ENCODE peak calls at places on chromosomes 11 and 22, in five cellular contexts. T is naive thymus-derived CD4-positive, alpha-beta T cell; X is cardiac fibroblast; J is cardiac muscle cell; U is heart right ventricle. S is an unnamed sample.

GRCh38 chr11:34192481-34193401 is 87.3 kb downstream of the NAT10 start:
- DNase-seq in T (no peak), X (peak), J (peak), U (peak), S (no peak)

GRCh38 chr11:118980191-118980881 is 8.8 kb downstream of the FOXR1 start:
- DNase-seq in T (no peak), X (peak), J (peak), U (peak), S (no peak)

GRCh38 chr11:69157156-69157821 is 1.6 kb downstream of the SMIM38 start:
- DNase-seq in T (no peak), X (peak), J (peak), U (peak), S (no peak)

GRCh38 chr11:109026891-109027489 is 362.1 kb downstream of the DDX10 start:
- DNase-seq in T (no peak), X (peak), J (no peak), U (no peak), S (no peak)

GRCh38 chr11:24900524-24900923 is 403.7 kb downstream of the LUZP2 start:
- DNase-seq in T (no peak), X (no peak), J (no peak), U (no peak), S (no peak)

GRCh38 chr11:23320131-23320530 is 459.9 kb upstream of the CCDC179 start:
- DNase-seq in T (no peak), X (no peak), J (no peak), U (no peak), S (no peak)

GRCh38 chr11:47536925-47537324 is 16.0 kb downstream of the CELF1 start:
- DNase-seq in T (no peak), X (no peak), J (no peak), U (no peak), S (no peak)

GRCh38 chr22:48883211-48883960 is 944.3 kb downstream of the BRD1 start:
- DNase-seq in T (no peak), X (no peak), J (no peak), U (no peak), S (peak)

GRCh38 chr22:41927813-41928212 is 1.2 kb upstream of the TNFRSF13C start:
- DNase-seq in T (no peak), X (no peak), J (no peak), U (no peak), S (no peak)

GRCh38 chr11:24226606-24227005 is 270.2 kb upstream of the LUZP2 start:
- DNase-seq in T (no peak), X (no peak), J (no peak), U (no peak), S (no peak)

GRCh38 chr11:74696488-74696887 is 34.7 kb downstream of the CHRDL2 start:
- DNase-seq in T (no peak), X (no peak), J (peak), U (no peak), S (no peak)

GRCh38 chr22:46219650-46220049 is 30.4 kb downstream of the CDPF1 start:
- DNase-seq in T (peak), X (no peak), J (no peak), U (no peak), S (peak)

GRCh38 chr11:22787565-22788162 is 41.9 kb downstream of the SVIP start:
- DNase-seq in T (peak), X (peak), J (peak), U (no peak), S (no peak)

GRCh38 chr11:69160296-69161116 is 4.8 kb downstream of the SMIM38 start:
- DNase-seq in T (no peak), X (no peak), J (no peak), U (no peak), S (no peak)

GRCh38 chr11:92969634-92970347 is at the start of gene MTNR1B:
- DNase-seq in T (no peak), X (no peak), J (no peak), U (no peak), S (no peak)

GRCh38 chr11:92024788-92025187 is 199.8 kb upstream of the FAT3 start:
- DNase-seq in T (no peak), X (no peak), J (no peak), U (no peak), S (no peak)

GRCh38 chr11:104858882-104859735 is 39.2 kb downstream of the CASP12 start:
- DNase-seq in T (no peak), X (no peak), J (no peak), U (no peak), S (no peak)

GRCh38 chr11:72039108-72039850 is 40.6 kb downstream of the IL18BP start:
- DNase-seq in T (no peak), X (peak), J (peak), U (peak), S (peak)
- H3K4me3 ChIP-seq in T (peak), X (peak), J (peak), U (peak), S (peak)

DNA sequence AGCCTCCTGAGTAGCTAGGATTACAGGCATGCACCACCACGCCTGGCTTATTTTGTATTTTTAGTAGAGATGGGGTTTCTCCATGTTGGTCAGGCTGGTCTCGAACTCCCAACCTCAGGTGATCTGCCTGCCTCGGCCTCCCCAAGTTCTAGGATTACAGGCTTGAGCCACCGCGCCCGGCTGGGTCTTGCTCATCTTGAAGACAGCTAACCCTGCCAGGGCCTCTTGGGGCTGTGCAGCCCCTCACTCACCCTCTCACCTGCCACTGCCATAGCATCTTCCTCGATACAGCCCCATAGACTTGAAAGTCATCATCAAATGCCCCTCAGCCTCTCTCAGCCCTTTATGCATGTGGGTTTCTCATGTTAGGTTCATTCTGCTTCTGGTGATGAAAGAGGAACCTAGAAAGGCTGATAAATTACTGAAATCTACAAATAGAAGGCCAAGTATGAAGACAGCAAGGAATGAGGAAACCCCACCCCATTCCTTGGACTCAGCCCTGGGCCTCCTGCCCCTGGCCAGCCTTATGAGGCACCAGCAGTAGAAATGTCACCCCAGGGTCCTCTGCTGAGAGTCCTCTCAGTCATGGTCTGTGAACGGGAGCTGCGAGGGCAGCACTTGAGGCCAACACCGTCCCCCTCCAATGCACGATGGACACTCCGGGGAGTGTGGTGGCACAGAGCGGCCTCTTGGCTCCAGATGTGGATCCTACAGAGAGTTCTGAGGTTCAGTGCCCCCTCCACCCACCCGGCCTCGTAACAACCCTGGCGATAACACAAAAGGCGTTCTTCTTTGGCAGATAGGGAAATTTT is 24.8 kb downstream of the SCGB1A1 start:
- DNase-seq in T (no peak), X (no peak), J (peak), U (no peak), S (peak)
- H3K4me3 ChIP-seq in T (no peak), X (peak), J (no peak), U (peak), S (peak)

GRCh38 chr22:50676211-50676636 is 3.6 kb downstream of the SHANK3 start:
- DNase-seq in T (no peak), X (no peak), J (no peak), U (no peak), S (peak)

GRCh38 chr22:50674606-50675552 is 2.3 kb downstream of the SHANK3 start:
- DNase-seq in T (peak), X (no peak), J (peak), U (no peak), S (peak)

GRCh38 chr22:50674127-50674493 is 1.5 kb downstream of the SHANK3 start:
- DNase-seq in T (no peak), X (no peak), J (no peak), U (no peak), S (no peak)

GRCh38 chr22:50676661-50677492 is 4.3 kb downstream of the SHANK3 start:
- DNase-seq in T (no peak), X (no peak), J (no peak), U (no peak), S (peak)

DNA sequence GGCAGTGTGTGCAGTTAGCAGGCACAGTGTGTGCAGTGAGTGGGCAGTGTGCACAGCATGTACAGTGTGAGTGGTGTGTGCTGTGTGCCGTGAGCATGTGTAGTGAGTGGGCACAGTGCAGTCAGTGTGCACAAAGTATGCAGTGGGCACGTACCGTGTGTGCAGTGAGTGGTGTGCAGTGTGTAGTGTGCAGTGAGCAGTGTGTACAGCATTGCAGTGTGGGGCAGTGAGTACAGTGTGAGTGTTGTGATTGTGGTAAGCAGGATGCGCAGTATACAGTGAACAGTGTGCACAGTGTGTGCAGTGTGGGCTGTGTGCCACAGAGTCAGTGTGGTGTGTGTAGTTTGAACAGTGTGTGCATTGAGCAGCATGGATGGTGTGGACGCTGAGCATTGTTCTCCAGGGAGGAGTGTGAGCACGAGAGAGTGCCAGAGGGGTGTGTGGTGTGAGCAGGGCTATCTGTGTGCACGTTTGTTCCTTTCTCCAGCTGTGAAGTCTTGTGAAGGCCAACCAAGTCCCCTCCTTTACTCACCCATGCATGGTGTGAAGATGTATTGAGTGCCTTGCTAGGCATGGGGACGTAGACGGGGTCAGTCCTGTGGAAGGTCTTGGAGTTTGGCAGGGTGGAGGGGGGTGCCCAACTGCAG is 3.1 kb downstream of the SHANK3 start:
- DNase-seq in T (no peak), X (no peak), J (no peak), U (no peak), S (no peak)
- H3K4me3 ChIP-seq in T (no peak), X (peak), J (no peak), U (peak), S (peak)

GRCh38 chr22:23094260-23094659 is 23.9 kb downstream of the GNAZ start:
- DNase-seq in T (no peak), X (no peak), J (no peak), U (no peak), S (no peak)
- H3K4me3 ChIP-seq in T (no peak), X (no peak), J (no peak), U (no peak), S (no peak)

GRCh38 chr11:9460322-9461067 is at the start of gene ZNF143:
- DNase-seq in T (peak), X (peak), J (peak), U (peak), S (peak)

GRCh38 chr11:9462172-9462799 is 1.5 kb downstream of the ZNF143 start:
- DNase-seq in T (no peak), X (peak), J (peak), U (no peak), S (no peak)

GRCh38 chr11:9461760-9462134 is 935 bp downstream of the ZNF143 start:
- DNase-seq in T (peak), X (peak), J (peak), U (no peak), S (no peak)

GRCh38 chr11:9461068-9461759 is 402 bp downstream of the ZNF143 start:
- DNase-seq in T (no peak), X (peak), J (peak), U (peak), S (peak)

DNA sequence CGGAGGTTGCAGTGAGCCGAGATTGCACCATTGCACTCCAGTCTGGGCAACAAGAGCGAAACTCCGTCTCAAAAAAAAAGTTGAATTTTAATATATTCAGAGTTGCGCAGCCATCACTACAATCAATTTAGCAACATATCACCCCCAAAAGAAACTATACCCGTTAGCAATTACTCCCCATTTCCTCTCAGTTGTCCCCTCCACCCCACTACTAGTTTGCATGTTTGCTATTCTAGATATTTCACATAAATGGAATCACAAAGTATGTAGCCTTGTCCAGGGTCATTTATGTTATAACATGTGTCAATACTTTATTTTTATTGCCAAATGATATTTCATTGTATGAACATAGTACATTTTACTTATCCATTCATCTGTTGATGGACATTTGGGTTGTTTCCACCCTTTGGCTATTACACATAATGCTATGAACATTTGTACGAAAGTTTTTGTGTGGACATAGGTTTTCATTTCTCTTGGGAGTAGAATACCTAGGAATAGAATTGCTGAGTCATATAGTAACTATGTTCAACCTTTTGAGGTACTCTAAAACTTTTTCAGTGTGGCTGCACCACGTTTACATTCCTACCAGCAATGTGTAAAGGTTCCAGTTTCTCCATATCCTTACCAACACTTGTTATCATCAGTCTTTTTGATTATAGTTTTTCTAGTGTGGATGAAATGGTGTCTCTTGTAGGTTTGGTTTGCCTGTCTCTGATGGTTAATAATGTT is 2.2 kb downstream of the ZNF143 start:
- DNase-seq in T (no peak), X (peak), J (peak), U (no peak), S (no peak)
- H3K4me3 ChIP-seq in T (no peak), X (no peak), J (no peak), U (no peak), S (no peak)

GRCh38 chr11:116929393-116930090 is 92.1 kb upstream of the APOA1 start:
- DNase-seq in T (no peak), X (peak), J (peak), U (no peak), S (no peak)

GRCh38 chr11:116931206-116931953 is 94.0 kb upstream of the APOA1 start:
- DNase-seq in T (peak), X (peak), J (peak), U (no peak), S (peak)

GRCh38 chr11:116928845-116929244 is 91.4 kb upstream of the APOA1 start:
- DNase-seq in T (no peak), X (no peak), J (peak), U (no peak), S (no peak)

GRCh38 chr11:116930586-116930985 is 93.2 kb upstream of the APOA1 start:
- DNase-seq in T (no peak), X (no peak), J (no peak), U (no peak), S (no peak)

DNA sequence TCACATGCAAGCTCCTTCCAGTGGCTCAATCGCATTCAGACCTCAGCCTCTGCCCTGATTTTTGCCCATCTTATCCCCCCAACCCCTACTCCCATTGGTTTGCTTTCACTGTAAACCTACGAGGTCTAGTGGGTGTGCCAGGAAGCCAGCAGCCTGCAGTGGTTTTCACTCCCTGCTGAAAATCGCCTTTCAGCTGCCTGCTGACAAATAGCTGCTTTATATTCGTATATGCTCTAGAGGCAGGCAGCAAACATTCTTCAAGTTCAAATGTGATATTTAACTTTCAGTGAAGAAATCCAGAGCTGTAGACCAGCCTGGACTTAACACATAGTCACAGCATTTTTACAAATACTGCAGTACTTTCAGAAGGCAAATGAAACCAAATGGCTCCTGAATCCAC is 92.8 kb upstream of the APOA1 start:
- DNase-seq in T (peak), X (peak), J (peak), U (no peak), S (no peak)
- H3K4me3 ChIP-seq in T (peak), X (no peak), J (no peak), U (peak), S (peak)

DNA sequence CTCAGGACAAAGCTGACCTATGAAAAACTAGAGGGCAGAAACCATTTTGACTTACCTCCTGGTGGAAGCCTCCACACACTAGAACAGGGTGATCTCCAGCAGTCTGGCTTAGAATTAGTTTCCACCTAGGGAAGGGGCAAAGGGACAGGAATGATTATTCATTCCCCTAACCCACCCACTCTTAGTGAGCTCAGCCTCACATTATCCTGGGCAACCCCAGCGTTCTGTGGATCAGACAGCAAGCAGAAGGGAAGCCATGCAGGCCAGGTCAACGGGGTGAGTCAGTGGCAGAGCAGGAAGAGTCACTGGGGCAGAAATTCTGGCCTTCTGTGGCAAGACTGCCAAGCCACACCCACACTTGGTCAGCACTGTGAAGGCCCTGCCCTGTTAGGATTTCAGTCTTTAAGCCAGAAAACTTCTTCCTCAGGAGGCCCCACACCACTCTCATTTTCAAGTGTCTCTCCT is 10.5 kb downstream of the NUMA1 start:
- DNase-seq in T (no peak), X (peak), J (peak), U (peak), S (peak)
- H3K4me3 ChIP-seq in T (no peak), X (no peak), J (no peak), U (no peak), S (no peak)

S was measured in suprapubic skin.